ENCODE peak calls at places on chromosomes 16 and 17, in eight cellular contexts. One of them, this sample, is unnamed.

GRCh38 chr16:83187404-83187803 is 560.6 kb downstream of the CDH13 start:
- DNase-seq in germinal center: no peak
- DNase-seq in choroid plexus epithelial cell: peak; percentile 82
- DNase-seq in NT2/D1: no peak
- DNase-seq in HEK293T: no peak
- DNase-seq in activated naive CD4-positive, alpha-beta T cell treated with anti-CD3 and anti-CD28 coated beads, Interleukin-2, amount 10 ng/mL, durations not matched to agents 7 days and 5 days: no peak
- DNase-seq in head of caudate nucleus: no peak
- DNase-seq in endothelial cell: no peak
- DNase-seq in this sample: no peak

GRCh38 chr17:57735707-57736106 is 9.4 kb downstream of the CCDC182 start:
- DNase-seq in germinal center: no peak
- DNase-seq in choroid plexus epithelial cell: no peak
- DNase-seq in NT2/D1: peak; percentile 35
- DNase-seq in HEK293T: peak; percentile 52
- DNase-seq in activated naive CD4-positive, alpha-beta T cell treated with anti-CD3 and anti-CD28 coated beads, Interleukin-2, amount 10 ng/mL, durations not matched to agents 7 days and 5 days: peak; percentile 31
- DNase-seq in head of caudate nucleus: no peak
- DNase-seq in endothelial cell: peak; percentile 33
- DNase-seq in this sample: peak; percentile 75

GRCh38 chr17:16073845-16074244 is 74.2 kb downstream of the TTC19 start:
- DNase-seq in germinal center: no peak
- DNase-seq in choroid plexus epithelial cell: peak; percentile 41
- DNase-seq in NT2/D1: no peak
- DNase-seq in HEK293T: no peak
- DNase-seq in activated naive CD4-positive, alpha-beta T cell treated with anti-CD3 and anti-CD28 coated beads, Interleukin-2, amount 10 ng/mL, durations not matched to agents 7 days and 5 days: no peak
- DNase-seq in head of caudate nucleus: no peak
- DNase-seq in endothelial cell: no peak
- DNase-seq in this sample: no peak

GRCh38 chr17:77959926-77960521 is 1.5 kb downstream of the TNRC6C start:
- DNase-seq in germinal center: peak; percentile 15
- DNase-seq in choroid plexus epithelial cell: peak; percentile 54
- DNase-seq in NT2/D1: no peak
- DNase-seq in HEK293T: peak; percentile 20
- DNase-seq in activated naive CD4-positive, alpha-beta T cell treated with anti-CD3 and anti-CD28 coated beads, Interleukin-2, amount 10 ng/mL, durations not matched to agents 7 days and 5 days: peak; percentile 56
- DNase-seq in head of caudate nucleus: no peak
- DNase-seq in endothelial cell: no peak
- DNase-seq in this sample: peak; percentile 60

GRCh38 chr16:86048882-86049585 is 150.1 kb downstream of the IRF8 start:
- DNase-seq in germinal center: no peak
- DNase-seq in choroid plexus epithelial cell: no peak
- DNase-seq in NT2/D1: no peak
- DNase-seq in HEK293T: no peak
- DNase-seq in activated naive CD4-positive, alpha-beta T cell treated with anti-CD3 and anti-CD28 coated beads, Interleukin-2, amount 10 ng/mL, durations not matched to agents 7 days and 5 days: no peak
- DNase-seq in head of caudate nucleus: no peak
- DNase-seq in endothelial cell: no peak
- DNase-seq in this sample: peak; percentile 62

GRCh38 chr16:69520800-69521602 is 44.8 kb upstream of the NFAT5 start:
- DNase-seq in germinal center: no peak
- DNase-seq in choroid plexus epithelial cell: no peak
- DNase-seq in NT2/D1: no peak
- DNase-seq in HEK293T: no peak
- DNase-seq in activated naive CD4-positive, alpha-beta T cell treated with anti-CD3 and anti-CD28 coated beads, Interleukin-2, amount 10 ng/mL, durations not matched to agents 7 days and 5 days: no peak
- DNase-seq in head of caudate nucleus: no peak
- DNase-seq in endothelial cell: no peak
- DNase-seq in this sample: no peak

GRCh38 chr17:43936434-43936833 is 5.8 kb downstream of the PPY start:
- DNase-seq in germinal center: no peak
- DNase-seq in choroid plexus epithelial cell: no peak
- DNase-seq in NT2/D1: no peak
- DNase-seq in HEK293T: no peak
- DNase-seq in activated naive CD4-positive, alpha-beta T cell treated with anti-CD3 and anti-CD28 coated beads, Interleukin-2, amount 10 ng/mL, durations not matched to agents 7 days and 5 days: no peak
- DNase-seq in head of caudate nucleus: no peak
- DNase-seq in endothelial cell: no peak
- DNase-seq in this sample: no peak

GRCh38 chr16:23788653-23789052 is 33.8 kb downstream of the CHP2 start:
- DNase-seq in germinal center: no peak
- DNase-seq in choroid plexus epithelial cell: no peak
- DNase-seq in NT2/D1: no peak
- DNase-seq in HEK293T: no peak
- DNase-seq in activated naive CD4-positive, alpha-beta T cell treated with anti-CD3 and anti-CD28 coated beads, Interleukin-2, amount 10 ng/mL, durations not matched to agents 7 days and 5 days: no peak
- DNase-seq in head of caudate nucleus: no peak
- DNase-seq in endothelial cell: no peak
- DNase-seq in this sample: no peak

GRCh38 chr16:84144301-84144858 is 597 bp downstream of the HSDL1 start:
- DNase-seq in germinal center: peak; percentile 61
- DNase-seq in choroid plexus epithelial cell: peak; percentile 24
- DNase-seq in NT2/D1: no peak
- DNase-seq in HEK293T: no peak
- DNase-seq in activated naive CD4-positive, alpha-beta T cell treated with anti-CD3 and anti-CD28 coated beads, Interleukin-2, amount 10 ng/mL, durations not matched to agents 7 days and 5 days: peak; percentile 69
- DNase-seq in head of caudate nucleus: peak; percentile 35
- DNase-seq in endothelial cell: peak; percentile 33
- DNase-seq in this sample: peak; percentile 50

This sample was measured in GM23338.